ENCODE peak calls at places on chromosomes 2 and 18, in six cellular contexts. X is WERI-Rb-1, Y is AG04450, N is sigmoid colon, Z is tibial artery, D is BJ. L is an unnamed sample.

GRCh38 chr18:39799010-39799409 is 2156.0 kb upstream of the PIK3C3 start:
- DNase-seq in D (no peak), Z (no peak), N (no peak), Y (no peak), X (no peak), L (peak; percentile 48)

GRCh38 chr2:26033270-26033768 is 565 bp upstream of the RAB10 start:
- DNase-seq in X (no peak), Y (peak; percentile 55), Z (peak; percentile 79), D (peak; percentile 29), N (no peak), L (peak; percentile 89)

GRCh38 chr2:109080109-109080508 is 48.9 kb upstream of the SH3RF3 start:
- DNase-seq in N (no peak), D (no peak), Z (no peak), X (no peak), Y (no peak), L (no peak)

GRCh38 chr2:207230261-207231105 is 64.7 kb upstream of the KLF7 start:
- DNase-seq in N (no peak), Y (no peak), X (peak; percentile 23), D (no peak), Z (no peak), L (no peak)

GRCh38 chr2:161384864-161385263 is 31.2 kb upstream of the TBR1 start:
- DNase-seq in Z (no peak), Y (no peak), X (no peak), N (no peak), D (no peak), L (no peak)

GRCh38 chr2:25250331-25251031 is 82.1 kb upstream of the POMC start:
- DNase-seq in N (no peak), Z (no peak), Y (peak; percentile 69), D (peak; percentile 28), X (no peak), L (peak; percentile 41)

GRCh38 chr18:75526038-75526437 is 98.5 kb upstream of the SMIM21 start:
- DNase-seq in N (no peak), D (no peak), Z (no peak), Y (no peak), X (no peak), L (no peak)

GRCh38 chr2:39525636-39526412 is 88.7 kb upstream of the MAP4K3 start:
- DNase-seq in N (no peak), D (no peak), Y (no peak), Z (no peak), X (no peak), L (no peak)

GRCh38 chr2:65383571-65384488 is 48.6 kb downstream of the SPRED2 start:
- DNase-seq in N (no peak), D (no peak), Y (no peak), X (no peak), Z (no peak), L (peak; percentile 48)

GRCh38 chr2:185919155-185919554 is 180.6 kb downstream of the FSIP2 start:
- DNase-seq in Z (no peak), N (no peak), X (no peak), Y (no peak), D (no peak), L (peak; percentile 4)

GRCh38 chr2:130854301-130854700 is 17.6 kb downstream of the ARHGEF4 start:
- DNase-seq in D (no peak), N (peak; percentile 17), X (no peak), Z (no peak), Y (no peak), L (no peak)

GRCh38 chr2:62573137-62573731 is 67.2 kb upstream of the TMEM17 start:
- DNase-seq in X (no peak), N (no peak), D (no peak), Z (no peak), Y (no peak), L (peak; percentile 59)

GRCh38 chr2:173511942-173512341 is 157.3 kb downstream of the CDCA7 start:
- DNase-seq in D (no peak), Z (no peak), Y (no peak), X (no peak), N (no peak), L (peak; percentile 64)

GRCh38 chr2:152847067-152847466 is 128.6 kb downstream of the ARL6IP6 start:
- DNase-seq in D (peak; percentile 39), Z (no peak), N (no peak), Y (no peak), X (no peak), L (no peak)

GRCh38 chr2:171878481-171878993 is 15.5 kb downstream of the SLC25A12 start:
- DNase-seq in N (no peak), D (peak; percentile 21), Z (no peak), X (no peak), Y (no peak), L (peak; percentile 96)

GRCh38 chr2:71923887-71924533 is 223.7 kb downstream of the CYP26B1 start:
- DNase-seq in Y (peak; percentile 18), Z (no peak), N (no peak), X (peak; percentile 87), D (no peak), L (peak; percentile 88)

GRCh38 chr2:20925265-20925889 is 102.5 kb upstream of the LDAH start:
- DNase-seq in D (no peak), Z (no peak), N (no peak), X (no peak), Y (no peak), L (peak; percentile 11)

GRCh38 chr18:11500153-11501122 is 109.0 kb upstream of the SLC35G4 start:
- DNase-seq in N (no peak), Z (no peak), Y (peak; percentile 91), X (no peak), D (peak; percentile 95), L (peak; percentile 98)

GRCh38 chr18:23964282-23965238 is 50.0 kb upstream of the TTC39C start:
- DNase-seq in Y (no peak), Z (no peak), X (no peak), D (no peak), N (no peak), L (no peak)

GRCh38 chr18:46497129-46497528 is 159.9 kb downstream of the LOXHD1 start:
- DNase-seq in Z (no peak), D (no peak), X (no peak), N (peak; percentile 2), Y (no peak), L (peak; percentile 35)

GRCh38 chr2:30780776-30781330 is 26.4 kb downstream of the CAPN13 start:
- DNase-seq in N (no peak), Y (no peak), Z (no peak), D (no peak), X (no peak), L (no peak)

GRCh38 chr18:57475408-57475807 is 40.2 kb downstream of the ONECUT2 start:
- DNase-seq in D (no peak), Z (no peak), Y (no peak), N (no peak), X (no peak), L (no peak)

GRCh38 chr2:74440378-74441110 is 1.2 kb downstream of the RTKN start:
- DNase-seq in X (peak; percentile 96), N (peak; percentile 95), D (no peak), Y (no peak), Z (peak; percentile 92), L (peak; percentile 77)

GRCh38 chr18:32877371-32877770 is 104.5 kb upstream of the KLHL14 start:
- DNase-seq in N (no peak), Y (no peak), Z (no peak), D (no peak), X (peak; percentile 30), L (no peak)

GRCh38 chr18:36660311-36660710 is 168.5 kb downstream of the TPGS2 start:
- DNase-seq in Y (no peak), N (no peak), D (no peak), X (no peak), Z (no peak), L (no peak)

GRCh38 chr2:53859354-53860159 is at the start of gene GPR75:
- DNase-seq in D (no peak), Z (no peak), X (no peak), N (no peak), Y (no peak), L (peak; percentile 22)
- H3K4me3 ChIP-seq in D (peak within 1 kb of the TSS; percentile 50), Z (peak within 1 kb of the TSS; percentile 51), X (no peak within 1 kb of the TSS), N (peak within 1 kb of the TSS; percentile 40), Y (peak within 1 kb of the TSS; percentile 46), L (peak within 1 kb of the TSS; percentile 62)

GRCh38 chr18:8742382-8743361 is 37.3 kb downstream of the MTCL1 start:
- DNase-seq in D (no peak), Z (no peak), X (no peak), Y (no peak), N (no peak), L (no peak)

GRCh38 chr18:8744038-8744437 is 38.7 kb downstream of the MTCL1 start:
- DNase-seq in Y (no peak), D (no peak), X (no peak), N (no peak), Z (no peak), L (no peak)

GRCh38 chr18:8747440-8747937 is 42.1 kb downstream of the MTCL1 start:
- DNase-seq in Y (peak; percentile 88), Z (no peak), N (no peak), D (peak; percentile 84), X (no peak), L (peak; percentile 87)

GRCh38 chr18:8744656-8745055 is 39.3 kb downstream of the MTCL1 start:
- DNase-seq in D (no peak), Z (no peak), Y (no peak), X (peak; percentile 57), N (no peak), L (no peak)

DNA sequence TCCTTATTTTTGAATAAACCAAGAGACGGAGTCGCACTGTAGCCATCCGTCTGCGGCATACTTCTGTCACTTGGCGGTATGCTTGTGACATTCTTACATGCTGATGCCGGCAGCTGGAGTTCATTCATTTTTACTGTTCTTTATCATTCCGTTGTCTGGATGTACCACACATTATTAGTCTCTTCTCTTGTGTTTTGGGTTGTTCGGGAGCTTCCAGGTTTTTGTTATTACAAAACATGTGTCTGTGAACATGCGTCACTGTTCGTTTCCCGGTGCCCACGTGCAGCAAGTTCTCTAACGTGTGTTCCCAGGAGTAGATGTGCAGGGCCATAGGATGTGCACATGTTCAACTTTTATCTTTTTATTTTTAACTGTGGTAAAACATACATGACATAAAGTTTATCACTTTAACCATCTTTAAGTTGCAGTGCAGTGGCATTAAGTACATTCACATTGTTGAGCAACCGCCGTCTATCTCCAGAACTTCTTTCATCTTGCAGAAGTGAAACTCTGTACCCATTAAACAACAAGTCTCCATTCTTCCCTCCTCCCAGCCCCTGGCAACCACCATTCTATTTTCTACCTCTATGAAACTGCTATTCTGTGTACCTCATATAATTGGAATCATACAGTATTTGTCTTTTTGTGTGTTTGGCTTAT is 40.1 kb downstream of the MTCL1 start:
- DNase-seq in X (no peak), D (peak; percentile 51), Y (peak; percentile 58), N (no peak), Z (no peak), L (no peak)
- TF ChIP-seq CTCF in X (no peak), D (no peak), Y (no peak), N (no peak), Z (no peak), L (no peak)

GRCh38 chr2:236179653-236180500 is 11.7 kb upstream of the GBX2 start:
- DNase-seq in Y (no peak), Z (no peak), D (no peak), N (peak; percentile 46), X (no peak), L (peak; percentile 47)
- H3K4me3 ChIP-seq in Y (peak overlapping the region; percentile 5), Z (peak overlapping the region; percentile 47), D (peak overlapping the region; percentile 30), N (no peak overlapping the region), X (peak overlapping the region; percentile 65), L (peak overlapping the region; percentile 56)

DNA sequence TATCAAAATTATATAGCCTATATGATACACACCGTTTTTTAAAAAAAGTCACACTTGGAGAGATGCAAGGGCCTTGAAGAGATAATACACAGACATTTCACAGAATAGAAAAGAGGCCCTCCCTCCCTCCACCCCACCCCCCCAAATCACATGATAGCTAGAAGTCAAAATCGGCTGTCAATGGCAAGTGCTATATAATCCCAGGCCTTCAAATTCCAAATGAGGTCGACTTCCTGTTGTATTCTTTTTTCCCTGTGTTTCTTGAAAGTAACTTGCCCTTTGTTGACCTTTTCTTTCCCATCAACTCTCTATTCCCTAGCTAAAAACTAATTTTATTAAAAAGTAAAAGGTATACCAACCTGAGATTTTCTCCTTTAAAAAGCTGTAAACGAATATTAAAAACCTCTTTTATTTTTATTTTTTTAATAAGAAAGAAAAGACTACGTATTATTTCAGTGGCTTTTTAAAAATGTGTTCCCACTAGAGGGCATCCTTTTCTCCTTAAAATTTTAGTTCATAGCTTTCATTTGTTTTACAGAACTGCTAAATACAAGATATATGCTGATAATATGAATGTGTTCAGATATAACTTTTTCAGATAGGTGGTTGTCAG is 46.6 kb downstream of the KCMF1 start:
- DNase-seq in D (no peak), N (no peak), Z (no peak), X (no peak), Y (no peak), L (peak; percentile 56)
- TF ChIP-seq CTCF in D (peak; percentile 39), N (peak; percentile 34), Z (peak; percentile 21), X (no peak), Y (peak; percentile 49), L (peak; percentile 49)

L was measured in choroid plexus epithelial cell.